ENCODE peak calls at places on chromosomes 6 and 20, in five cellular contexts. I, Q, P, Z and V are unnamed samples.

GRCh38 chr6:165971202-165971601 is 196.4 kb downstream of the TBXT start:
- DNase-seq in Q (no peak), I (no peak), P (no peak), Z (no peak), V (no peak)

GRCh38 chr20:63698739-63699465 is 2.5 kb downstream of the TNFRSF6B start:
- DNase-seq in P (no peak), I (peak; percentile 93), Z (peak; percentile 67), Q (no peak), V (peak; percentile 90)

GRCh38 chr6:27091661-27092315 is 155.7 kb upstream of the PRSS16 start:
- DNase-seq in P (peak; percentile 58), Z (peak; percentile 86), I (peak; percentile 92), Q (peak; percentile 76), V (peak; percentile 81)

GRCh38 chr6:82237013-82237412 is 10.5 kb downstream of the IBTK start:
- DNase-seq in Q (no peak), Z (no peak), P (no peak), I (peak; percentile 31), V (no peak)

GRCh38 chr6:168648240-168648639 is 207.3 kb downstream of the SMOC2 start:
- DNase-seq in Q (no peak), I (no peak), P (no peak), Z (no peak), V (no peak)

GRCh38 chr6:27505209-27506027 is 32.5 kb upstream of the ZNF184 start:
- DNase-seq in Z (peak; percentile 87), Q (peak; percentile 75), I (peak; percentile 46), P (peak; percentile 70), V (peak; percentile 87)

GRCh38 chr6:80553071-80553740 is 446.7 kb downstream of the BCKDHB start:
- DNase-seq in I (no peak), Q (no peak), P (peak; percentile 62), Z (no peak), V (no peak)

GRCh38 chr6:14876778-14877613 is 368.9 kb upstream of the JARID2 start:
- DNase-seq in Q (no peak), Z (no peak), P (no peak), I (peak; percentile 86), V (peak; percentile 79)

GRCh38 chr20:33667245-33668086 is 723 bp downstream of the ACTL10 start:
- DNase-seq in Q (peak; percentile 82), P (no peak), I (no peak), Z (no peak), V (peak; percentile 76)

GRCh38 chr6:42978487-42978792 is 541 bp downstream of the PEX6 start:
- DNase-seq in Z (no peak), Q (no peak), I (peak; percentile 65), P (peak; percentile 48), V (peak; percentile 32)

GRCh38 chr6:4348462-4349112 is 213.2 kb upstream of the ECI2 start:
- DNase-seq in Q (no peak), I (peak; percentile 21), Z (no peak), P (no peak), V (no peak)

GRCh38 chr6:108896111-108896661 is 48.0 kb downstream of the ARMC2 start:
- DNase-seq in P (no peak), I (peak; percentile 91), Q (peak; percentile 92), Z (no peak), V (peak; percentile 38)

GRCh38 chr20:43749734-43750294 is 23.0 kb upstream of the GTSF1L start:
- DNase-seq in Q (peak; percentile 73), I (peak; percentile 75), Z (peak; percentile 29), P (peak; percentile 82), V (peak; percentile 88)

GRCh38 chr20:48718914-48719578 is 108.8 kb downstream of the PREX1 start:
- DNase-seq in I (no peak), Z (no peak), P (no peak), Q (no peak), V (peak; percentile 29)

GRCh38 chr20:63176448-63177133 is 39.3 kb downstream of the YTHDF1 start:
- DNase-seq in P (peak; percentile 68), I (no peak), Z (no peak), Q (no peak), V (no peak)

GRCh38 chr6:25603251-25603650 is 48.8 kb upstream of the SCGN start:
- DNase-seq in P (no peak), Q (no peak), I (no peak), Z (no peak), V (no peak)

GRCh38 chr6:42021847-42022754 is 28.2 kb upstream of the TAF8 start:
- DNase-seq in P (no peak), I (no peak), Q (no peak), Z (no peak), V (no peak)

GRCh38 chr20:63312268-63312667 is 19.3 kb downstream of the COL20A1 start:
- DNase-seq in I (no peak), P (no peak), Q (no peak), Z (no peak), V (no peak)

GRCh38 chr6:12595161-12595792 is 121.3 kb upstream of the PHACTR1 start:
- DNase-seq in I (peak; percentile 35), Q (peak; percentile 46), Z (no peak), P (no peak), V (no peak)

GRCh38 chr20:44188752-44189151 is 1.8 kb upstream of the JPH2 start:
- DNase-seq in I (no peak), Q (no peak), P (no peak), Z (no peak), V (peak; percentile 31)

GRCh38 chr6:89954721-89955148 is 60.5 kb downstream of the GJA10 start:
- DNase-seq in Z (no peak), Q (peak; percentile 72), I (no peak), P (no peak), V (no peak)

GRCh38 chr6:139133733-139134360 is 1.0 kb upstream of the HECA start:
- DNase-seq in P (no peak), Q (peak; percentile 18), Z (no peak), I (no peak), V (no peak)

GRCh38 chr20:57957397-57958049 is 247.7 kb upstream of the PMEPA1 start:
- DNase-seq in Q (no peak), P (no peak), I (peak; percentile 81), Z (no peak), V (no peak)

GRCh38 chr6:134288538-134289203 is 29.2 kb downstream of the SGK1 start:
- DNase-seq in Z (no peak), Q (no peak), P (no peak), I (peak; percentile 93), V (peak; percentile 61)

GRCh38 chr20:63006611-63007471 is at the start of gene BHLHE23:
- DNase-seq in P (peak; percentile 88), Z (no peak), Q (no peak), I (no peak), V (no peak)

GRCh38 chr6:55812509-55812908 is 62.9 kb downstream of the BMP5 start:
- DNase-seq in P (no peak), Q (peak; percentile 11), I (no peak), Z (no peak), V (no peak)

GRCh38 chr6:170152989-170153388 is 137.9 kb downstream of the DLL1 start:
- DNase-seq in Q (no peak), Z (peak; percentile 63), I (no peak), P (peak; percentile 75), V (peak; percentile 70)

GRCh38 chr6:36751091-36751490 is 53.5 kb downstream of the RAB44 start:
- DNase-seq in Q (no peak), Z (no peak), I (peak; percentile 42), P (no peak), V (peak; percentile 13)

GRCh38 chr6:111377558-111378120 is 105.4 kb downstream of the REV3L start:
- DNase-seq in Q (no peak), Z (no peak), P (no peak), I (peak; percentile 32), V (no peak)

GRCh38 chr6:107152633-107153032 is 37.3 kb upstream of the BEND3 start:
- DNase-seq in Z (no peak), P (no peak), I (no peak), Q (no peak), V (no peak)

GRCh38 chr6:141026504-141026903 is 1106.2 kb upstream of the GJE1 start:
- DNase-seq in Q (no peak), P (no peak), I (no peak), Z (no peak), V (no peak)

GRCh38 chr6:53873922-53874321 is 79.1 kb downstream of the LRRC1 start:
- DNase-seq in Q (no peak), P (no peak), Z (no peak), I (peak; percentile 22), V (no peak)

GRCh38 chr20:16732506-16733152 is 2.8 kb downstream of the SNRPB2 start:
- DNase-seq in I (peak; percentile 9), P (no peak), Z (no peak), Q (no peak), V (peak; percentile 12)

GRCh38 chr6:84193140-84193708 is 34.2 kb downstream of the CEP162 start:
- DNase-seq in P (no peak), Z (peak; percentile 85), I (peak; percentile 86), Q (no peak), V (peak; percentile 78)

GRCh38 chr6:154740658-154741057 is 7.4 kb downstream of the SCAF8 start:
- DNase-seq in Q (no peak), I (no peak), Z (no peak), P (no peak), V (no peak)

DNA sequence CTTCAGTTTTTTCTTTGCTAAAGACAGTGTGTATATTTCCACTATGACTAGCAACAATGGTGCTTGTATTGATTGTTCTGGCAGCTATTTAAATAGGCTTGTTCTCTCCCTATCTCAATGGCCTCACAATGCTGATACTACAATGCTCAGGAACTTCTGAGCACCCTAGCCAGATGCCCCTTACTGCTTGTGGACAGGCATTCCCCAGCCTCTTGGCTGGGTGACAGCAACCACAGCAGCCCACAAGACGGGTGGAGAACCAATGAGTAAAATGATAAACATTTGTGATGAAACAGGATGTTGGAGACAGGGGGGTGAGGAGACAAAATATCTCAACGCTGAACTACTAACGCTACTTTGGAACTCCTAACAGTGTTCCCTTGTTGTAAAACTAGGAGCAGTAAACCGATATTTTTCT is 42.3 kb downstream of the HIVEP2 start:
- DNase-seq in Q (no peak), I (peak; percentile 94), P (no peak), Z (peak; percentile 80), V (peak; percentile 92)
- H3K9ac ChIP-seq in Q (no peak overlapping the region), I (peak overlapping the region; percentile 81), P (no peak overlapping the region), Z (peak overlapping the region; percentile 32), V (peak overlapping the region; percentile 71)

GRCh38 chr6:160348552-160349441 is 619 bp downstream of the SLC22A3 start:
- DNase-seq in I (peak; percentile 27), Z (no peak), P (peak; percentile 65), Q (no peak), V (peak; percentile 20)
- TF ChIP-seq EZH2 in I (peak; percentile 42), Z (no peak), P (peak; percentile 95), Q (no peak), V (no peak)

GRCh38 chr6:10478187-10479040 is 42.7 kb upstream of the GCNT2 start:
- DNase-seq in Z (peak; percentile 41), I (peak; percentile 37), Q (peak; percentile 41), P (peak; percentile 52), V (peak; percentile 77)
- TF ChIP-seq EZH2phosphoT487 in Z (no peak), I (no peak), Q (no peak), P (no peak), V (no peak)

GRCh38 chr6:129568015-129568414 is 142.0 kb downstream of the ARHGAP18 start:
- DNase-seq in I (no peak), Z (no peak), Q (no peak), P (no peak), V (no peak)
- H3K9ac ChIP-seq in I (no peak overlapping the region), Z (no peak overlapping the region), Q (no peak overlapping the region), P (no peak overlapping the region), V (no peak overlapping the region)